ENCODE peak calls at places on chromosomes 13 and 19, in five cellular contexts. I, H, O, P and U are unnamed samples.
A peak's percentile ranks its signal among the peaks of the same experiment; 100 is the strongest.

GRCh38 chr19:10760268-10760944 is 42.5 kb downstream of the DNM2 start:
- DNase-seq in I (no peak), H (no peak), O (peak; percentile 47), P (no peak), U (no peak)

GRCh38 chr13:51804295-51805172 is 571 bp upstream of the DHRS12 start:
- DNase-seq in I (no peak), H (no peak), O (no peak), P (no peak), U (no peak)

GRCh38 chr13:24680258-24680920 is at the start of gene ATP12A:
- DNase-seq in I (no peak), H (no peak), O (peak; percentile 16), P (peak; percentile 92), U (no peak)

GRCh38 chr19:805600-806550 is 8.6 kb downstream of the PTBP1 start:
- DNase-seq in I (no peak), H (no peak), O (no peak), P (peak; percentile 43), U (no peak)

GRCh38 chr13:78168981-78169380 is 250.3 kb upstream of the EDNRB start:
- DNase-seq in I (no peak), H (no peak), O (no peak), P (peak; percentile 3), U (no peak)

GRCh38 chr13:26228080-26228479 is 6.0 kb upstream of the RNF6 start:
- DNase-seq in I (no peak), H (no peak), O (no peak), P (no peak), U (no peak)

GRCh38 chr19:56253737-56254136 is 18.8 kb upstream of the EDDM13 start:
- DNase-seq in I (peak; percentile 48), H (peak; percentile 27), O (peak; percentile 17), P (peak; percentile 46), U (peak; percentile 17)

GRCh38 chr13:50910483-50910805 is 853 bp downstream of the RNASEH2B start:
- DNase-seq in I (peak; percentile 29), H (no peak), O (peak; percentile 27), P (peak; percentile 68), U (no peak)

GRCh38 chr19:42251572-42251990 is 3.3 kb downstream of the ERF start:
- DNase-seq in I (no peak), H (no peak), O (no peak), P (no peak), U (no peak)

GRCh38 chr13:114067886-114068722 is 64.3 kb downstream of the RASA3 start:
- DNase-seq in I (no peak), H (no peak), O (no peak), P (no peak), U (no peak)

GRCh38 chr19:5564930-5565329 is 2.8 kb downstream of the TINCR start:
- DNase-seq in I (no peak), H (no peak), O (no peak), P (no peak), U (no peak)

GRCh38 chr13:76708138-76708537 is 178.1 kb downstream of the KCTD12 start:
- DNase-seq in I (no peak), H (no peak), O (no peak), P (no peak), U (no peak)

GRCh38 chr13:77213644-77214043 is 113.2 kb downstream of the MYCBP2 start:
- DNase-seq in I (no peak), H (no peak), O (no peak), P (no peak), U (no peak)